ENCODE peak calls at places on chromosomes 7 and 10, in five cellular contexts. L, B, K, J and T are unnamed samples. For H3K27me3, the result is how much of the 10 kb centered on the place peaks cover.

GRCh38 chr10:99869581-99869980 is 87.1 kb downstream of the ABCC2 start:
- DNase-seq in J (no peak), K (no peak), B (no peak), L (no peak), T (no peak)

GRCh38 chr7:147298611-147299043 is 1182.0 kb downstream of the CNTNAP2 start:
- DNase-seq in K (peak), J (no peak), L (no peak), B (no peak), T (peak)

GRCh38 chr10:15168296-15168780 is at the start of gene NMT2:
- DNase-seq in K (no peak), L (peak), B (peak), J (peak), T (peak)

GRCh38 chr7:271266-272107 is 18.5 kb upstream of the FOXL3 start:
- DNase-seq in J (no peak), B (peak), L (no peak), K (no peak), T (peak)

GRCh38 chr7:1284743-1285458 is 52.2 kb downstream of the UNCX start:
- DNase-seq in L (no peak), B (no peak), K (no peak), J (peak), T (no peak)

GRCh38 chr10:82497451-82497850 is 622.5 kb downstream of the NRG3 start:
- DNase-seq in J (no peak), L (no peak), B (no peak), K (no peak), T (no peak)

GRCh38 chr10:117615649-117616048 is 73.1 kb downstream of the EMX2 start:
- DNase-seq in J (no peak), B (no peak), L (no peak), K (no peak), T (no peak)

GRCh38 chr10:5843814-5844705 is 30.8 kb upstream of the GDI2 start:
- DNase-seq in J (no peak), L (no peak), K (no peak), B (no peak), T (no peak)

GRCh38 chr7:151755131-151755787 is 121.7 kb downstream of the PRKAG2 start:
- DNase-seq in L (no peak), J (no peak), K (no peak), B (no peak), T (no peak)

GRCh38 chr7:90834771-90835170 is 238.7 kb downstream of the CDK14 start:
- DNase-seq in K (no peak), J (no peak), B (no peak), L (no peak), T (no peak)

GRCh38 chr7:95476904-95477594 is 8.7 kb upstream of the ASB4 start:
- DNase-seq in J (peak), K (peak), L (peak), B (no peak), T (peak)

GRCh38 chr7:129376778-129377700 is 57.2 kb upstream of the STRIP2 start:
- DNase-seq in K (no peak), B (no peak), L (no peak), J (no peak), T (no peak)

GRCh38 chr10:130377986-130378545 is 241.9 kb downstream of the GLRX3 start:
- DNase-seq in B (no peak), L (no peak), J (no peak), K (no peak), T (no peak)

GRCh38 chr7:23672033-23672432 is 8.0 kb upstream of the FAM221A start:
- DNase-seq in J (no peak), L (no peak), B (no peak), K (no peak), T (no peak)

GRCh38 chr10:22086730-22087364 is 83.3 kb upstream of the DNAJC1 start:
- DNase-seq in J (peak), B (peak), K (peak), L (peak), T (peak)

GRCh38 chr7:98251251-98251843 is 685 bp downstream of the TECPR1 start:
- DNase-seq in K (no peak), L (peak), J (no peak), B (no peak), T (peak)

GRCh38 chr10:130418731-130419130 is 282.5 kb downstream of the GLRX3 start:
- DNase-seq in L (no peak), B (no peak), K (no peak), J (no peak), T (no peak)

GRCh38 chr10:69268761-69269416 is 9.4 kb upstream of the HK1 start:
- DNase-seq in B (no peak), J (no peak), L (no peak), K (no peak), T (no peak)

GRCh38 chr10:50936335-50936734 is 50.9 kb upstream of the A1CF start:
- DNase-seq in L (no peak), K (no peak), B (no peak), J (no peak), T (no peak)

GRCh38 chr7:19538036-19538435 is 170.8 kb downstream of the POLR1F start:
- DNase-seq in K (no peak), B (no peak), J (no peak), L (no peak), T (peak)

GRCh38 chr7:12385364-12385786 is 18.3 kb downstream of the VWDE start:
- DNase-seq in K (no peak), J (no peak), B (no peak), L (no peak), T (no peak)

DNA sequence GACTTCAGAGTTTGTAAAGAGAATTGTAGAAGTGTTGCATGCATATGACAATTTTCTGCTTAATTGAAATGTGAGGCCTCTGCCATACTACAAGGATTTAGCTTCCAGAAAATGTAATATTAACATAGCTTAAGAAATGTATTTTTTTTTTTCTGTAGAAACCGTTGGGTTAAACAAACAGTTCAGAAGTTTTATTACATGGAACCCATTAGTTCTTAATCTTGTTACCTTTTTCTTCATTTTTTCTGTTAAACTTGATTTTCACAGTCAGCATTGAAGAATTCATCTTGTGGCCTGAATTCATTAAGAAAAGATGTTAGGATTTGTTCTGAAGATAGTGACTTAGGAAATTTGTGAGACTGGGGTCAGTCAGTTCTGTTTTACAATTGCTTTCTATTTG is 4.9 kb downstream of the PTEN start:
- DNase-seq in L (no peak), J (no peak), K (no peak), B (no peak), T (no peak)
- H3K4me3 ChIP-seq in L (peak), J (peak), K (peak), B (peak), T (peak)

GRCh38 chr10:132011445-132011844 is 29.7 kb upstream of the BNIP3 start:
- DNase-seq in K (no peak), B (no peak), J (no peak), L (no peak), T (no peak)

GRCh38 chr10:132011027-132011426 is 29.3 kb upstream of the BNIP3 start:
- DNase-seq in J (no peak), K (no peak), L (no peak), B (no peak), T (no peak)

GRCh38 chr10:132009575-132009974 is 27.9 kb upstream of the BNIP3 start:
- DNase-seq in K (no peak), B (no peak), L (no peak), J (no peak), T (no peak)

GRCh38 chr10:132007681-132008080 is 26.0 kb upstream of the BNIP3 start:
- DNase-seq in B (no peak), J (no peak), K (no peak), L (no peak), T (no peak)

GRCh38 chr10:132010484-132010883 is 28.8 kb upstream of the BNIP3 start:
- DNase-seq in J (no peak), K (no peak), B (no peak), L (no peak), T (no peak)
- H3K27me3 ChIP-seq in J (under half), K (under half), B (under half), L (under half), T (under half)

DNA sequence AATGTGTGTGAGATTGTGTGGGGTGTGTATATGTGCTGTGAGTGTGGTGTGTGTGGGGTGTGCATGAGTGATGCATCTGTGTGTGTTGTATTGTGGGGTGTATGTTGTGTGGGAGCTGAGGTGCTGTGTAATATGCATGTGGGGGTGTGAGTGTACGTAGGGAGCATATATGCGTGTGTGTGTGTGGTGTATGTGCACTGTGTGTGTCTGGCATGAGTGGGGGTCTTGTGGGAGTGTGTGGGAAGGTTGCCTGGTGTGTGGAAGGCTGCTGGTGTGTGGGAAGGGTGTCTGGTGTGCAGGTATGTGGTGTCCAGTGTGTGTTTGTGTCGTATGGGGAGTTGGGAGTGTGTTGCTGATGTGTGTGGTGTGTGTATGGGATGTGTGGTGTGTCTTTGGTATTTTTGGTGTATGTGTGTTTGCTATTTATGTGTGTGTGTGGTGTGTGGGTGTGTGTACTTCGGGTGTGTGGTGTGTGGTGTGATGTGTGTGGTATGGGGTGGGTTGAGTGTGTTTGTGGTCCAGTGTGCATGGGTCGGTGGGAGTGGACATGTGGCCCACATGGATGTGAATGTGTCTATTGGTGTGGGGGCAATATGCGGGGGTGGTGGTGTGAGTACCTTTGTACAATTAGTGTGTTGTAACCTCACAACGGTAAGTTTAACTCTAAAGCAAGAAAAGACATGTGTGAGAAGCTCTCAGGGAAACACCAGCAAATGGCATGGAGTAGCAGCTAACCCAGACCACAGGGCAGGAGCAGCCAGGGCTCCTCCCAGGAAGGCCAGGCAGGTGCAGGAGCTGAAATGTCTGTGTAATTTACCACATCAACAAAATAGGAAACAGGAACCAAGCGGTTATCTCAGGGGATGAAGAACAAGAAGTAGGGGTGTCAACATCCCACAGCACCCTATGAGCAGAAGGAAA is 11.8 kb downstream of the ANTXRL start:
- DNase-seq in B (no peak), L (no peak), J (no peak), K (no peak), T (no peak)
- H3K4me3 ChIP-seq in B (no peak), L (no peak), J (no peak), K (no peak), T (no peak)

DNA sequence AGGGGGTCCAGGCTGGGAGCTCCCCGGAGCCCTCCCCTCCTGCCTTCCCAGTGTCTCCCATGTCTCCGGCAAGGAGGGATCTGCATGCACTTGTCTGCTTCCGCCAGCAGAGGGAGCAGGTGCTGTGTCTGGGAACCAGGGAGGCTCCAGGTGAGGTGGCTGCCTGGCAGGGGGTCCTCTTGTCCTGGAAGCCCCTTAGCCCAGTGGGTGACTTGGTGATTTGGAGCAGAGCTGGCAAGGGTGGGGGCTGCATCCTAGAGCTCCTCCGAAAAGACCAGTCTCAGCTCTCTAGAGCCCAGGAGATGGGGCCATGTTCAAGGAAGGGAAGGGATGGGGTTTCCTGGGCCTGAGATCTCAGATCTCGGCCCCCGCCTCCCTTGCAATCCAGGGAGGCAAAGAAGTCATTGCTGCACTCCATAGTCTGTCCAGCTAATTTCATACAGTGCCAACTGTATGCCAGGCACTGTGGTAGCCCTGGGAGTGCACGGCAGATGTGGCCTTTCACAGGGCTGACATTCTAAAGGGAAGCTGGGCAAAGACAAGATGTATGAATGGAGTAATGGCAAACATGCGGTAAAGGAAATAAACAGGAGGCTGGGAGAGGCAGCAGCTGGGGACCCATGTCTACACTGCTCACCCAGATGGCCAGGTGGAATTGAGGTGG is 20.4 kb upstream of the SFRP5 start:
- DNase-seq in K (peak), J (peak), B (peak), L (peak), T (peak)
- H3K27me3 ChIP-seq in K (under half), J (under half), B (under half), L (under half), T (half or more)

DNA sequence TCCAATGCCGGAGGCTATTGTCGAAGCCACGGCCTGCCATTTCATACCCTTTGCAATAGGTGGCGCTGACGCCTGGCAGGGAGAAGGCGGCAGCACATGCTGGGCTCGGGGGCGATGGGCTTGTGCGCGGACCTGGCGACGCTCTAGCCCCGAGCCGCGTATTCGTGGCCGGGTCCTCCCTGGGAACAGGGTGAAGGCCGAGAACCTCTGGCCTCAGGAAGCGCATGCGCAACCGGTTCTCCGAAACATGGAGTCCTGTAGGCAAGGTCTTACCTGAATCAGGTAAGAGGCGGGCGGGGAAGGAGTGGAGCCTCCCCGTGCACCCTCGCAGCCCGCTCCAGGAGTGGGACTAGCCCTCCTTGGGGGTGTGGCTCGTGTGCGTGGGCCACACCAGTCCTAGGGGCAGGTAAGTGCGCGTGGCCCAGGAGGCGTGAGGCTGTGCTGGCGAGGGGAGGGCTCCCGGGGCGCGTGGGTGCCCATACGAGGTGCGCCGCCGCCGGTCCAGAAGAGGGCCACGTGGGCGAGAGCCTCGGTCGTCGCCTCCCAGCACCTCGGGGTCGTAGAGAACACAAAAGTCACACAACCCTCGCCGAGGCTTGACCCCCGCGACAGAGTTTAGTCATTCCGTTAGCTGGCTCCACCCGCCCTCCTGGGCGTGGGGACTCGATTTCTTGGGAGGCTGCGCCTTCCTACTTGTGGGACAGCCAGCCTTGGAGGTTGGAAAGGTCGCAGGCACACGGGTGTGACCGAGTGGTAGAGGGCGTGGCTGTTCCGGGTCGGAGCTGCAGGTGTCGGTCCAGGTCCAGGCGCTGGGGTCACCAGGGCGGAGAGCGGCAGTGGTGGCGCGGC is 5.5 kb upstream of the MEST start:
- DNase-seq in B (peak), L (peak), K (peak), J (peak), T (no peak)
- H3K4me3 ChIP-seq in B (peak), L (peak), K (no peak), J (no peak), T (peak)